ENCODE peak calls at places on chromosomes 3 and 15, in nine cellular contexts. E, T, C, L, G, V, R, K and H are unnamed samples.

GRCh38 chr3:13364602-13365271 is 55.4 kb downstream of the NUP210 start:
- DNase-seq in T (no peak), K (no peak), G (no peak), E (no peak), L (no peak), R (no peak), V (peak; percentile 64), C (no peak), H (no peak)

GRCh38 chr3:45078910-45079522 is 52.9 kb downstream of the CLEC3B start:
- DNase-seq in G (no peak), C (no peak), E (no peak), K (no peak), L (no peak), T (no peak), V (peak; percentile 84), R (no peak), H (no peak)

GRCh38 chr3:155197786-155198185 is 95.7 kb downstream of the STRIT1 start:
- DNase-seq in G (no peak), C (no peak), E (no peak), R (no peak), T (no peak), K (no peak), L (no peak), V (no peak), H (no peak)

GRCh38 chr3:42090973-42091731 is at the start of gene TRAK1:
- DNase-seq in T (peak; percentile 39), C (no peak), G (no peak), R (no peak), V (peak; percentile 56), L (no peak), K (no peak), E (no peak), H (no peak)

GRCh38 chr3:39208463-39209055 is 16.2 kb upstream of the XIRP1 start:
- DNase-seq in L (peak; percentile 14), G (no peak), K (peak; percentile 21), R (peak; percentile 39), E (peak; percentile 48), C (no peak), V (peak; percentile 79), T (no peak), H (no peak)

GRCh38 chr3:10339376-10339955 is 18.6 kb upstream of the SEC13 start:
- DNase-seq in G (no peak), R (no peak), E (no peak), V (no peak), K (no peak), C (no peak), T (peak; percentile 29), L (no peak), H (no peak)

GRCh38 chr3:180854887-180855286 is 57.6 kb upstream of the FXR1 start:
- DNase-seq in T (no peak), G (no peak), L (no peak), E (no peak), C (no peak), R (no peak), V (no peak), K (no peak), H (no peak)

GRCh38 chr15:61155741-61156700 is 73.1 kb downstream of the RORA start:
- DNase-seq in E (no peak), T (no peak), L (no peak), G (no peak), V (peak; percentile 87), C (no peak), R (peak; percentile 91), K (no peak), H (no peak)

GRCh38 chr3:2807514-2807913 is 302.7 kb downstream of the IL5RA start:
- DNase-seq in G (no peak), T (no peak), C (no peak), V (no peak), K (no peak), R (no peak), E (no peak), L (no peak), H (no peak)

GRCh38 chr15:81809543-81809942 is 236.3 kb downstream of the MEX3B start:
- DNase-seq in C (no peak), V (peak; percentile 19), R (no peak), L (no peak), T (no peak), E (no peak), G (no peak), K (no peak), H (no peak)

GRCh38 chr3:11530153-11530721 is 113.5 kb downstream of the VGLL4 start:
- DNase-seq in L (no peak), V (peak; percentile 100), E (no peak), G (no peak), R (no peak), T (no peak), C (no peak), K (no peak), H (no peak)

GRCh38 chr15:69305204-69305931 is 6.7 kb downstream of the PAQR5 start:
- DNase-seq in L (no peak), V (peak; percentile 92), E (no peak), K (no peak), T (no peak), C (no peak), R (peak; percentile 99), G (no peak), H (no peak)

GRCh38 chr3:125129512-125129962 is 73.7 kb upstream of the HEG1 start:
- DNase-seq in G (no peak), L (no peak), K (no peak), T (no peak), R (peak; percentile 94), E (no peak), V (peak; percentile 99), C (no peak), H (no peak)

GRCh38 chr3:114892880-114893279 is 254.2 kb downstream of the ZBTB20 start:
- DNase-seq in R (no peak), E (no peak), C (no peak), G (no peak), T (no peak), V (no peak), L (no peak), K (no peak), H (no peak)

GRCh38 chr3:150210461-150211110 is 197.5 kb upstream of the TSC22D2 start:
- DNase-seq in V (peak; percentile 20), L (no peak), C (no peak), G (no peak), E (no peak), K (no peak), R (no peak), T (no peak), H (peak; percentile 34)

GRCh38 chr15:72847806-72848205 is 64.2 kb upstream of the ADPGK start:
- DNase-seq in R (no peak), C (no peak), T (no peak), L (no peak), V (no peak), K (no peak), G (no peak), E (no peak), H (no peak)

GRCh38 chr3:117355566-117355965 is 646.0 kb downstream of the TUSC7 start:
- DNase-seq in E (no peak), V (peak; percentile 28), L (no peak), T (no peak), C (no peak), K (no peak), G (no peak), R (no peak), H (no peak)

GRCh38 chr3:89042251-89042650 is 65.2 kb upstream of the EPHA3 start:
- DNase-seq in R (no peak), K (no peak), G (no peak), C (no peak), E (no peak), V (peak; percentile 42), L (no peak), T (no peak), H (no peak)

GRCh38 chr3:49530231-49530630 is 24.0 kb upstream of the BSN start:
- DNase-seq in T (no peak), C (no peak), K (no peak), L (no peak), R (no peak), G (no peak), E (no peak), V (no peak), H (no peak)